ENCODE peak calls at places on chromosomes 12 and 14, in nine cellular contexts. Z, R, P, I, X, N, H, E and F are unnamed samples.

GRCh38 chr12:34291426-34291901 is 269.2 kb downstream of the ALG10 start:
- DNase-seq in Z (peak; percentile 46), R (no peak), P (peak; percentile 2), I (no peak), X (no peak), N (no peak), H (no peak), E (peak; percentile 8), F (no peak)

GRCh38 chr12:113587720-113588119 is 116.0 kb upstream of the LHX5 start:
- DNase-seq in Z (no peak), R (no peak), P (no peak), I (no peak), X (no peak), N (no peak), H (no peak), E (no peak), F (no peak)

GRCh38 chr14:99137913-99138571 is 134.0 kb downstream of the BCL11B start:
- DNase-seq in Z (peak; percentile 48), R (no peak), P (no peak), I (no peak), X (no peak), N (no peak), H (no peak), E (no peak), F (no peak)

GRCh38 chr12:74254784-74255183 is 282.9 kb upstream of the ATXN7L3B start:
- DNase-seq in Z (no peak), R (no peak), P (no peak), I (no peak), X (no peak), N (no peak), H (no peak), E (no peak), F (no peak)

GRCh38 chr14:99252940-99253868 is 18.8 kb downstream of the BCL11B start:
- DNase-seq in Z (peak; percentile 42), R (no peak), P (no peak), I (no peak), X (no peak), N (peak; percentile 55), H (no peak), E (no peak), F (no peak)

GRCh38 chr12:87140257-87140656 is 884.1 kb upstream of the MGAT4C start:
- DNase-seq in Z (no peak), R (no peak), P (no peak), I (peak; percentile 24), X (peak; percentile 27), N (no peak), H (no peak), E (no peak), F (no peak)

GRCh38 chr14:97978336-97978735 is 1181.2 kb downstream of the VRK1 start:
- DNase-seq in Z (peak; percentile 91), R (peak; percentile 64), P (peak; percentile 64), I (peak; percentile 67), X (peak; percentile 35), N (peak; percentile 73), H (no peak), E (peak; percentile 76), F (no peak)

GRCh38 chr12:118357327-118358007 is 15.2 kb downstream of the TAOK3 start:
- DNase-seq in Z (no peak), R (no peak), P (peak; percentile 66), I (peak; percentile 63), X (no peak), N (no peak), H (no peak), E (no peak), F (no peak)

GRCh38 chr14:74567646-74568379 is 44.2 kb downstream of the LTBP2 start:
- DNase-seq in Z (no peak), R (no peak), P (no peak), I (no peak), X (no peak), N (no peak), H (no peak), E (no peak), F (no peak)
- TF ChIP-seq CTCF in Z (no peak), R (no peak), P (no peak), I (no peak), X (no peak), N (no peak), H (no peak), E (no peak), F (no peak)

GRCh38 chr12:67271976-67272375 is 2.8 kb downstream of the CAND1 start:
- DNase-seq in Z (no peak), R (no peak), P (no peak), I (no peak), X (no peak), N (no peak), H (no peak), E (no peak), F (no peak)
- TF ChIP-seq CTCF in Z (no peak), R (no peak), P (no peak), I (no peak), X (no peak), N (no peak), H (no peak), E (no peak), F (no peak)

DNA sequence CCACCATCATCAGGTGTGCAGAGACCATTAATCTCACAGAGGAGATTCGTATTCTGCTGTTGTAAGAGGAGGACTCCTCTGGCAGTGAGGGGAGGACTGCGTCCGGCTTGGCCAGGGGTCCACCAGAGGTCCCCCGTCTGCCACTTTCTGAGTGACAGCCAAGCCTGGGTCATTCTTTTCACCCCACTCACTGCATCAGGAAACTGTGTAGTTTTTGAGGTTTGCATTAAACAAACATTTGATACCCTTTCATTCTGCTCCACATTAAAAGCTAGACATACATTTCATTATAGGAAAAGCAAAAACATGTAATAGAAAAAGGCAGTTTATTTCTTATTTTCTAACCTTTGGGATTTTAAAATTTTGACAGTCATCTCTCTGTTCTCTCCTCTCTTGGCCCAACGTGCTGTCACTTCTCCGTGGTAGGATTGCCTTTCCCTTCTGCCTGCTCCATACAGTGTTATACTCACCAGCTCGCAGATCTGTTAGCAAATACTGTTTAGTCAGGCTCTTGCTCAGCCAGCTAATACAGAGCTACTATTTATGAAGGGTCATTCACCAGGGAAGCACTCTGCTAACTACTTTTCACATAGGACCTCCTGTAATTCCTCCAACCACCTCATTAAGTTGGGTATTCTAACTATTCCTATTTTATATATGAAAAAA is 99.3 kb downstream of the PELI2 start:
- DNase-seq in Z (no peak), R (no peak), P (no peak), I (no peak), X (no peak), N (no peak), H (no peak), E (no peak), F (no peak)
- TF ChIP-seq CTCF in Z (no peak), R (no peak), P (no peak), I (no peak), X (no peak), N (no peak), H (no peak), E (no peak), F (no peak)

DNA sequence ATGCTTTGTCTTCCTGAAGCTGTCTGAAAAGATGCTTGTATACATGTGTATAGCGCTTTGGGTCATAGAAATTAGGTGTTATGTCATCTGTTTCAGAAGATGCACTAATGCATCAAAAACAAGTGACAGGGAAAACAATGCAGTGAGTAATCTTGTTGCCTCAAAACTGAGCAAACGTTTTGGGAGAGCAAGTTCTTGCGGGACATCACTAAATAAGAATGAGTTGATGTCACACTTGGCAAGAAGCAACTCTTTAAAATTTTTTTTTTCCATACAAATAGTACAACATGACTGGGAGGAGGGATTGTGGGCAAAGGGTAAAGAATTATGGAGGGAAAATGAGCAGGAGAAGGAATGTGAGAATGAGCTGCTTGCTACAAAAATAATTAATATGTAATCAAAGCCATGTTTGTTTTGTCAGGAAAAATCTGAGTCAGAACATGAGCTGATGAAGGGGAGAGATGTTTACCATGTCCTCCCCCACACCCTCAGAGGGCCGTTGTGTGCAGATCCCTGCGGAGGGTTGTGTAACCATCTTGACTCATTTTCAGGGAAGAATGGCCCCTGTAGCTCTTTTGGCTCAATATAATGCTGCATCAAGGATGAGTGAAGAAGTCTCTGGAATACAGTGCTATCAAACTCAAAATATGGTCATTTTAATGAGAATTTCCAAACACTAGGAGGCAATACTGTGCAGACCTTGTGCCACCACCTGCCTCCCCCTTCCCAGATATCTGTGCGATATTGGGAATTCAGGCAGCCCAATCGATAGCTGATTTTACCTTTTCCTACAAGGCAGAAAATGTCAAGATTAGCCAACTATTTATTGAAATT is 41.4 kb downstream of the BORCS5 start:
- DNase-seq in Z (peak; percentile 80), R (no peak), P (peak; percentile 47), I (peak; percentile 93), X (peak; percentile 94), N (no peak), H (peak; percentile 92), E (peak; percentile 45), F (peak; percentile 35)
- TF ChIP-seq CTCF in Z (peak; percentile 10), R (no peak), P (no peak), I (peak; percentile 9), X (peak; percentile 31), N (no peak), H (no peak), E (peak; percentile 26), F (no peak)

DNA sequence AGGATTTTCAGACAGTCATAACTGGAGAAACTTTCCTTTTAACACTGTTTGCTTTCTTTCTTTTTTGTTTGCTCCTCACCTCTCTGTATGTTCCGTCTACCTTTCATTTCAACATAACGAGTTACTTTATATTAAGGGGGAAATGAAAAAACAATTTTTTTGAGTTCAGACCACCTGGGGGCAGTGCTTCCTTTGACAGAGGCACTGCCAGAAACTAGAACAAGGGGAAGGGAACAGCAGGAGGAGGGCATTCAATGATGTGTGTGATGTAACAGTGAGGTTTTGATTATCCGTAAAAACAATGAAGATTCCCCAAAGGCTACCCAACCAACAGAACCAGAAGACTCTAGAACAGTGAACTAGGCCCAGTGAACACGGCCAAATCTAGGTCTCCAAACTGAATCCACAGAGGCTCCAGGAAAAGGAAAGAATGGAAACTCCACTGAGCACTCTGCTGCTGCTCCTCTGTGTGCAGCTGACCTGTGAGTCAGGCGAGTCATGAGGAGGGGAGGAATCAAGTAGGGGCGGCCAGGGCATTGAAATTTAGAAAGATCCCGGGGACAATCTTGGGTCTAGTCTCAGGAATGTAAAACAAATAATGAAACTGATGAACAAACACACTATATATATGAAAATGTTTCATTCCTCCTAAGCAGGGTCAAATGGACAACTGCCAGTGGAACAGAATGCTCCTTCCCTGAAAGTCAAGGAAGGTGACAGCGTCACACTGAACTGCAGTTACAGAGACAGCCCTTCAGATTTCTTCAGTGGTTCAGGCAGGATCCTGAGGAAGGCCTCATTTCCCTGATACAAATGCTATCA is 323.5 kb downstream of the DAD1 start:
- DNase-seq in Z (no peak), R (no peak), P (no peak), I (peak; percentile 39), X (no peak), N (no peak), H (no peak), E (no peak), F (no peak)
- TF ChIP-seq CTCF in Z (no peak), R (peak; percentile 31), P (no peak), I (no peak), X (peak; percentile 36), N (no peak), H (no peak), E (no peak), F (no peak)